ENCODE peak calls at places on chromosomes 11 and 22, in four cellular contexts. B, I, N and M are unnamed samples.

GRCh38 chr22:31089101-31090100 is 8.3 kb downstream of the SMTN start:
- DNase-seq in B (peak), I (peak), N (peak), M (no peak)

GRCh38 chr11:68763926-68764657 is 12.8 kb upstream of the TESMIN start:
- DNase-seq in B (no peak), I (no peak), N (no peak), M (no peak)

GRCh38 chr11:114846040-114846791 is 167.9 kb downstream of the NXPE2 start:
- DNase-seq in B (no peak), I (no peak), N (no peak), M (no peak)

GRCh38 chr11:60303661-60304060 is 23.2 kb downstream of the MS4A4A start:
- DNase-seq in B (no peak), I (no peak), N (no peak), M (no peak)

GRCh38 chr11:103547009-103547408 is 437.8 kb downstream of the DYNC2H1 start:
- DNase-seq in B (no peak), I (no peak), N (no peak), M (no peak)

GRCh38 chr22:38504731-38505594 is 1.1 kb downstream of the DDX17 start:
- DNase-seq in B (peak), I (peak), N (peak), M (no peak)

GRCh38 chr22:35663371-35663770 is 15.1 kb downstream of the APOL6 start:
- DNase-seq in B (peak), I (no peak), N (no peak), M (no peak)

GRCh38 chr22:27046126-27046525 is 388.7 kb downstream of the MIAT start:
- DNase-seq in B (no peak), I (no peak), N (no peak), M (no peak)

GRCh38 chr22:44540756-44541670 is 43.0 kb upstream of the RTL6 start:
- DNase-seq in B (no peak), I (no peak), N (no peak), M (no peak)

GRCh38 chr11:17571431-17572358 is 24.6 kb downstream of the OTOG start:
- DNase-seq in B (no peak), I (no peak), N (no peak), M (no peak)

DNA sequence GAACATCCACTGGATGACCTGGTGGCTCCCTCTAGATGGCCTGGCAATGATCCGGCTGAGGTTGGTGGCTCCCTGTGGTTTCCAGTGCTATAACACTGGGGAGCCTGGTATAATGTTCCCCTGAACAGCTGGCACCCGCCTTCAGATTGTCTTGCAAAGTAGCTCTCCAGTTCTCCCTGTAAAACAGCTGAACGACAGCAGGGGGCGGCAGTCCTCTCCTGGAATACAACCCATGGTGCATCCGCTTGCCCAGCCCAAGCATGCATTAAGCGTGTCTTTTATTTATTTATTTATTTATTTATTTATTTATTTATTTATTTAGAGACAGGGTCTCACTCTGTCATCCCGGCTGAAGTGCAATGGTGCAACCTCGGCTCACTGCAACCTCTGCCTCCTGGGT is 258.9 kb downstream of the BUD13 start:
- DNase-seq in B (peak), I (no peak), N (no peak), M (no peak)
- TF ChIP-seq CTCF in B (peak), I (no peak), N (no peak), M (peak)

DNA sequence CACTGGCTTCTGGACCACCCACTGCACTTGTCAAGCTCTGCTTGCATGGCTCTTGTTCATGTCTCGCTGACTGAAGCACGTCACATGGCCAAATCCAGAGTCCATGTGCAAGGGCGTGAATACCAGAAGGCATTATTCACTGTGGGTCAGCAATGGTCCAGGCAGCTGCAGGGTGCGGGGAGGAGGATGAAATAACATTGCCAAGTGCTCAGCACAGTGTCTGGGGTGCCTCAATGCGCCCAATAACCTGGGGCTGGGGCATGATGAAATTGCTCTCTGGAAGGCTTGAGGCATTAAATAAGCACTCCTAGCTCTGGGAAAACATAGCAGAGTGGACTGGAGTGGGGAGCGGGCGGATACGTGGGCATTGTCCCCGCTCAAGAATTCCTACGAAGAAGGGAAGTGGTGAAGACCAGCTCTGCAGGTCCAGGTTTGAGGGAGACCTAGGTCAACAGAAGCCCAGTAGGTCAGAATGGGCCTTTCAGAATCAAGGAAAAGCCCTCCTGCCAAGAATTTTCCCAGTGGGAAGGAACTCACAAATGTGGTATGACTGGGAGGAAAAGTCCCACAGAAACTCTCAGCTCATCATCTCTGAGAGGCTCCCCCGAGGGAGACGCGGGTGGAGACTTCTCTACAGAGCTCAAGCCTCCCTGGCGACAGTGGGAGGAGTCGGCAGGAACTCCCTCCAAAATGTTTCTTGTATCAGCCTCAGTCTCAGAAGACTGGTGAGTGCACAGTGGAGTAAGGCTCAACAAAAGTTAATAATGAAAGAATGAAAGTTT is 15.3 kb upstream of the ACCSL start:
- DNase-seq in B (peak), I (peak), N (no peak), M (peak)
- H3K4me3 ChIP-seq in B (no peak), I (no peak), N (no peak), M (no peak)

GRCh38 chr11:64727131-64727530 is 4.1 kb upstream of the NRXN2 start:
- DNase-seq in B (no peak), I (peak), N (no peak), M (no peak)

GRCh38 chr11:64725601-64726139 is 2.7 kb upstream of the NRXN2 start:
- DNase-seq in B (no peak), I (peak), N (no peak), M (no peak)

GRCh38 chr11:64726211-64726641 is 3.2 kb upstream of the NRXN2 start:
- DNase-seq in B (no peak), I (peak), N (no peak), M (no peak)

GRCh38 chr11:64729851-64730382 is 6.9 kb upstream of the NRXN2 start:
- DNase-seq in B (no peak), I (no peak), N (no peak), M (no peak)

DNA sequence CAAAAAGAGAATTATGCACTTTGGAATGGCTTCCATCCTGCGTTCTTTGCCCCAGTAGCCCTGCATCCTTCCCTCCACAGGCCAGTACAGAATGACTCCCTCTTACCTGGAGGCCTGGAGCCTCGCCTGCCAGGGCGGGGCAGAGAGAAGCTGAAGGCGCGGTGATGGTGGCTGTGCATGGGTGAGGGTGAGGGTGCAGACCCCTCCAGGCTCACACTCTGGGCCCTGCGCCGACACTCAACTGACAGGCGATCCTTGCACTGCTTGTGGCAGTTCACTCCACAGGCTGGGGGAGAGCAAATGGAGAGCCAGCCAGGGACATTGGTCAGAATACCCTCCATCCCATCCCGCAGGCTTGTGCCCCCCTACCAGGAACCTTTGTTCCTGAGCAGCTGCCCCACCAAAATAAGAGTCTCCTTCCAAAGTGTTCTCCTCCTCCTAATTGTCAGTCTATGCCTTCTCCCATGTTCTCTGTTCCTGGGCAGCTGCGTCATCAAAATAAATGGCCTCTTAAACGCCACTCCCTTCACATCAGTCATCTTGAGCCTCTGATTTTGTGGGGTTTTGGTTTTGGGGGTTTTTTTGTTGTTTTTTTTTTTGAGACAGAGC is 5.9 kb upstream of the NRXN2 start:
- DNase-seq in B (no peak), I (peak), N (no peak), M (no peak)
- TF ChIP-seq CTCF in B (no peak), I (no peak), N (no peak), M (no peak)

GRCh38 chr11:74951241-74951640 is 2.2 kb downstream of the SPCS2 start:
- DNase-seq in B (no peak), I (no peak), N (no peak), M (no peak)

GRCh38 chr11:74949748-74950127 is 672 bp downstream of the SPCS2 start:
- DNase-seq in B (peak), I (no peak), N (no peak), M (no peak)

GRCh38 chr11:74948546-74948897 is 369 bp downstream of the XRRA1 start:
- DNase-seq in B (no peak), I (no peak), N (no peak), M (no peak)

GRCh38 chr11:74948898-74949747 is at the start of the genes SPCS2 and XRRA1:
- DNase-seq in B (peak), I (peak), N (peak), M (peak)

DNA sequence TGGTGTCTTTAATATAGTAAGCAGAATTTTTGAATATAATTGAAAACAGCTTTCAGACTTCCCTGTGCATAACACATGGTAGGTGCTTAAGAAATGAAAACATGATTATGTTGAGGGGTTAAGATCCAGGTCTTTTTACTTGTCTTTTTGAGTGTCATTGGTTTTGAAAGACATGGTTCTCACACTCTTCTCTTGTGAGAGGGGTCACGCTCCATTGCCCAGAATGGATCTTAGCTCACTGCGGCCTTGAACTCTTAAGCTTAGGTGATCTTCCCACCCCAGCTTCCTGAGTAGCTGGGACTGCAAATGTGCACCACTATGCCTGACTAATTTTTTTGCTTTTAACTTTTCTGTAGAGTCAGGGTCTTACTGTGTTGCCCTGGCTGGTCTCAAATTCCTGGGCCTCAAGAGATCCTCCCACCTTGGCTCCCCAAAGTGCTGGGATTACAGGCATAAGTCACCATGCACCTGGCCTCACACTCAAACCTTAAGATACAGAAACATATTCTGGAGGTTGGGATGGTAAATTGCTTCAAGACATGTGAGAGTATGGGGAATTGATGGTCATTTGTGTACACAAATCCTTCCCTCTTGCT is 1.4 kb downstream of the SPCS2 start:
- DNase-seq in B (no peak), I (no peak), N (no peak), M (no peak)
- H3K4me3 ChIP-seq in B (peak), I (peak), N (peak), M (peak)

GRCh38 chr11:44950036-44950624 is 553 bp downstream of the TP53I11 start:
- DNase-seq in B (no peak), I (peak), N (peak), M (no peak)

GRCh38 chr11:44952082-44952481 is 1.4 kb upstream of the TP53I11 start:
- DNase-seq in B (no peak), I (no peak), N (no peak), M (no peak)

GRCh38 chr11:44949160-44950035 is 1.3 kb downstream of the TP53I11 start:
- DNase-seq in B (peak), I (no peak), N (peak), M (no peak)

GRCh38 chr11:44952500-44953260 is 2.0 kb upstream of the TP53I11 start:
- DNase-seq in B (no peak), I (no peak), N (no peak), M (no peak)

DNA sequence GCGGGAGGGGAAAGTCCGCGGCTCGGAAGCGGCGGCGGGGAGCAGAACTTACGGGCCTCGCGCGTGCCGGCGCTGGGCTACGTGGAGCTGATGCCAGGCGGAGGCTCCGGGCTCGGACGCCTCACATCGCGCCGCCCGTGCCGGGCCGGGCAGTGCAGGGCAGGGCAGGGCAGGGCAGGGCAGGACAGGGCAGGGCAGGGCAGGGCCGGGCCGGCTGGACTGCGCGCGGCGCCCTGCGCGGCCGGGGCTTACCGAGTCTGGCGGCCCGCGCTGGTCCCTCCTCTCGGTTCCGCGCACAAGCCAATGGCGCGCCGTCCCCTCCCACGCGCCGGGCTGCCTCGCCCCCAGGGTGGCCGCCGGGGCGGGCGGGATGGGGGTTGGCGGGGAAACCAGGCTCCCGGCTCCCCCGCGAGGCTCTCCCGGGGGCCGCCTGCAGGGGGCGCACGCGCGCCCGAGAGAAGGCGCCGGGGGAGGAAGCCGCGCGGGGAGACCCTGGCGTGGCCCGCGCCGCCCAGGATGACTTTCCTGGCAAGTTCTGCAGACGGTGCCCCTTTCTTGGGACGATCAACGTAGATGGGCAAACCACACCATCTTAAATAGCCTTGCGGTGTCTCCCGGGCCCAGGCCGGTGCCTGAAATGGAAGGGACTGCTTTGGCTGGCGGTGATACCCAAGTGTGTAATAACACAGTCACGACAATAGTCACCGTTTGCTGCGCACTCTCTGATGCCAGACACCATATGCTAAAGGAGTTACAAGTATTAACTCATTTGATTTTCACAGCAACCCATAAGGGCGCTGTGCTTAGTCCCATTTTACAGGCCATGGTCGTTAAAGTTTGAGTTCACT is at the start of gene TP53I11:
- DNase-seq in B (peak), I (peak), N (peak), M (no peak)
- TF ChIP-seq CTCF in B (peak), I (no peak), N (peak), M (peak)

DNA sequence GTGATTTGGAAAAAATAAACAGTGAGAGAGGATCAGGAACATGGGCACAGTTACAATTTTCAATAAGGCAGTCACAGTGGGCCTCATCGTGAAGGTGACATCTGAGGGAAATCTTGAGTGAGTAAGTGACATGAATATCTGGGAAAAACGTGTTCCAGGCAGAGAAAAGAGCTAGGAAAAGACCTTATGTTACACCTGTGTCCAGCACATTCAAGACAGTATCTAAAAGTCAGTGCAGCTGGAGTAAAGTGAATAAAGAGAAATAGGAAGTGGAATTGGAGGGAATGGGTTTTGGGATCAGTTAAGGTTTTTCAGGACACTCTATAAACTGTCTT is 827.5 kb upstream of the FAT3 start:
- DNase-seq in B (no peak), I (no peak), N (no peak), M (no peak)
- H3K4me3 ChIP-seq in B (no peak), I (no peak), N (no peak), M (no peak)

GRCh38 chr11:14908214-14908880 is 16.3 kb upstream of the CYP2R1 start:
- DNase-seq in B (peak), I (no peak), N (peak), M (no peak)
- TF ChIP-seq CTCF in B (peak), I (no peak), N (peak), M (peak)